ENCODE peak calls at places on chromosome 21, in five cellular contexts. S is testis, Z is RWPE1, F is fibroblast of lung, O is tibial nerve. U is an unnamed sample.

GRCh38 chr21:43297989-43298388 is 128.9 kb downstream of the SIK1 start:
- DNase-seq in Z (no peak), F (no peak), O (no peak), S (no peak), U (no peak)

GRCh38 chr21:37041706-37042271 is 31.1 kb downstream of the PIGP start:
- DNase-seq in O (no peak), S (no peak), Z (no peak), F (no peak), U (no peak)

GRCh38 chr21:43634618-43635017 is 24.7 kb downstream of the HSF2BP start:
- DNase-seq in S (no peak), F (no peak), Z (no peak), O (no peak), U (no peak)

GRCh38 chr21:43861716-43862115 is 3.3 kb upstream of the AGPAT3 start:
- DNase-seq in S (no peak), F (no peak), O (no peak), Z (no peak), U (no peak)

GRCh38 chr21:16082038-16082816 is 352.4 kb downstream of the USP25 start:
- DNase-seq in O (no peak), F (peak), Z (no peak), S (no peak), U (no peak)

GRCh38 chr21:33801424-33802405 is 113.9 kb downstream of the ATP5PO start:
- DNase-seq in Z (peak), F (peak), O (no peak), S (no peak), U (peak)

GRCh38 chr21:31952828-31953227 is 80.0 kb downstream of the HUNK start:
- DNase-seq in F (no peak), O (no peak), Z (no peak), S (no peak), U (no peak)

GRCh38 chr21:19322360-19322759 is 918.8 kb upstream of the TMPRSS15 start:
- DNase-seq in O (no peak), Z (no peak), S (no peak), F (peak), U (no peak)

GRCh38 chr21:27674037-27674436 is 707.1 kb upstream of the ADAMTS5 start:
- DNase-seq in Z (no peak), F (peak), O (no peak), S (no peak), U (no peak)

GRCh38 chr21:27700974-27701614 is 734.2 kb upstream of the ADAMTS5 start:
- DNase-seq in F (peak), Z (peak), O (peak), S (peak), U (peak)

GRCh38 chr21:18887922-18888602 is 484.5 kb upstream of the TMPRSS15 start:
- DNase-seq in O (no peak), Z (no peak), F (no peak), S (no peak), U (no peak)

GRCh38 chr21:25313891-25314646 is 293.2 kb downstream of the MRPL39 start:
- DNase-seq in S (no peak), O (no peak), Z (peak), F (peak), U (no peak)

GRCh38 chr21:25573409-25574206 is 33.7 kb downstream of the MRPL39 start:
- DNase-seq in O (no peak), S (no peak), Z (peak), F (peak), U (peak)

GRCh38 chr21:33403786-33404571 is 766 bp downstream of the IFNGR2 start:
- DNase-seq in O (peak), S (peak), Z (peak), F (peak), U (no peak)

DNA sequence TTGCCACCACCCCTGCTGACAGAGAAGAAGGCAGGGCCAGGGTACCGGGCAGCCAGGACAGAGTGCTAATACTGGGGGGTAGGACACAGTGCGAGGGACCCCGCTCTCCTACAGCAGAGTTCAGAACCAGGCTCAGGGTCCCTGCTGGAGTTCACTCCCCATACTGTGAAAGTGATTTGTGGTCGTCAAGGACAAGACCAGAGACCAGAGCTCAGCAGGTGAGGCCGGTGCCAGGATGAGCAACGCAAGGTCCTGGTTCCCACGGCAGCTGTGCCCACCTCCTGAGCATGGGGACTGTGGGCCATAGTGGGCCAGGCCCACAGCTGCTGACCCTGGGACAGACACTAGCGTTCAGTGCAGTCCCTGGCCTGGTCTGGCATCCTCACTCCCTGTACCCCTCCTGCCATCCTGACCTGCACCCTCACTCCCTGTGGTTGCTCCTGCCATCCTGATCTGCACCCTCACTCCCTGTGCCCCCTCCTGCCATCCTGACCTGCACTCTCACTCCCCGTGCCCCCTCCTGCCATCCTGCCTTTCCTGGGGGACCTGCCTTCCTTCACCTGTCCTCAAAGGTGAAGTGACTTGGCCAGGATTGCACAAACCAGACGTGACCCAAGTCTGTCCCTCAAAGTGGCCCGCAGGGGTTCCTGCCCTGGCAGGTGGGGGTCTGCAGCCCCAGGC is 13.8 kb upstream of the PTTG1IP start:
- DNase-seq in F (no peak), S (no peak), O (no peak), Z (no peak), U (no peak)
- H3K27ac ChIP-seq in F (no peak), S (no peak), O (no peak), Z (no peak), U (no peak)

GRCh38 chr21:44986471-44987291 is 46.9 kb downstream of the SLX9 start:
- DNase-seq in O (no peak), Z (no peak), S (no peak), F (no peak), U (no peak)

GRCh38 chr21:44987301-44987885 is 47.6 kb downstream of the SLX9 start:
- DNase-seq in S (no peak), F (no peak), O (no peak), Z (no peak), U (no peak)

GRCh38 chr21:44988607-44989537 is 49.0 kb downstream of the SLX9 start:
- DNase-seq in F (no peak), S (no peak), O (no peak), Z (no peak), U (no peak)

GRCh38 chr21:44989538-44989888 is 49.7 kb downstream of the SLX9 start:
- DNase-seq in S (no peak), Z (no peak), F (peak), O (no peak), U (no peak)

GRCh38 chr21:44987886-44988606 is 48.2 kb downstream of the SLX9 start:
- DNase-seq in O (no peak), Z (no peak), S (no peak), F (no peak), U (no peak)
- H3K27ac ChIP-seq in O (no peak), Z (no peak), S (no peak), F (no peak), U (no peak)

DNA sequence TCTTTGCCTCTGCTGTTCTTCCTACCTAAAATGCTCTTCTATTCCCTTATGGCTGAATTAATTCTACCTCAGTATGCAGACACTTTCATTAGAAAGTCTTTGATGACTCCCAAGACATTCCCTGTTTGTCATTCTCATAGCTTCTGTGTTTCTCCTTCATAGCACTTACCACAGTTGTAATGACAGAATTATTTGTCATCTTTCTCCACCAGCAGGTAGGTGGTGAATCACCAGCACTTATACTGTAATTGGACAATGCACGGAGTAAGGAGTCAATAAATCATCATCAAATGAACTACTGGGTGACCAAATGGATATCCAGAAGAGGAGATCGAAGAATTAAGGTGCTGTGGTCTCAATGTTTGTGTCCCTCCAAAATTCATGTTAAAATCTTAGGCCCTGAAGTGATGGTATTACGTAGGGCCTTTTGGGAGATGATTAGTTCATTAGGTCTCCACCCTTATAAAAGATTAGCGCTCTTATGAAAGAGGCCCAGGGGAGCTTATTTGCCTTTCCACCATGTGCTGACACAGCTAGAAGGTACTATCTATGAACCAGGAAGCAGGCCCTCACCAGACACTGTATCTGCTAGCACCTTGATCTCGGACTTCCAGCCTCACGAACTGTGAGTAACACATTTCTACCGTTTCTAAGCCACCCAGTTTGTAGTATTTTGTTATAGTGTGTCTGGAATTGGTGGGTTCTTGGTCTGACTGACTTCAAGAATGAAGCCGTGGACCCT is 2.4 kb upstream of the CCT8 start:
- DNase-seq in Z (peak), O (no peak), S (no peak), F (no peak), U (peak)
- H3K27ac ChIP-seq in Z (peak), O (no peak), S (peak), F (no peak), U (peak)

GRCh38 chr21:14581902-14582457 is 35.9 kb upstream of the SAMSN1 start:
- DNase-seq in F (no peak), S (no peak), Z (no peak), O (no peak), U (no peak)

GRCh38 chr21:14585122-14585521 is 39.0 kb upstream of the SAMSN1 start:
- DNase-seq in F (no peak), Z (no peak), O (no peak), S (no peak), U (no peak)

GRCh38 chr21:14582934-14583628 is 37.0 kb upstream of the SAMSN1 start:
- DNase-seq in O (no peak), Z (no peak), S (no peak), F (no peak), U (no peak)

GRCh38 chr21:14583629-14584251 is 37.6 kb upstream of the SAMSN1 start:
- DNase-seq in F (no peak), O (no peak), S (no peak), Z (no peak), U (no peak)

GRCh38 chr21:14584357-14585095 is 38.4 kb upstream of the SAMSN1 start:
- DNase-seq in S (no peak), O (no peak), Z (no peak), F (no peak), U (no peak)
- H3K27ac ChIP-seq in S (no peak), O (no peak), Z (no peak), F (no peak), U (no peak)

GRCh38 chr21:35219291-35219690 is 170.2 kb upstream of the RUNX1 start:
- DNase-seq in F (no peak), O (no peak), Z (no peak), S (no peak), U (no peak)

GRCh38 chr21:35216966-35217365 is 167.9 kb upstream of the RUNX1 start:
- DNase-seq in F (no peak), S (no peak), O (no peak), Z (no peak), U (no peak)

GRCh38 chr21:35212393-35213127 is 163.5 kb upstream of the RUNX1 start:
- DNase-seq in Z (no peak), S (no peak), O (no peak), F (peak), U (no peak)

GRCh38 chr21:35217504-35218060 is 168.5 kb upstream of the RUNX1 start:
- DNase-seq in O (no peak), S (no peak), F (peak), Z (peak), U (peak)

GRCh38 chr21:35215870-35216269 is 166.8 kb upstream of the RUNX1 start:
- DNase-seq in Z (no peak), S (no peak), O (no peak), F (no peak), U (no peak)
- H3K27ac ChIP-seq in Z (no peak), S (no peak), O (no peak), F (no peak), U (no peak)

DNA sequence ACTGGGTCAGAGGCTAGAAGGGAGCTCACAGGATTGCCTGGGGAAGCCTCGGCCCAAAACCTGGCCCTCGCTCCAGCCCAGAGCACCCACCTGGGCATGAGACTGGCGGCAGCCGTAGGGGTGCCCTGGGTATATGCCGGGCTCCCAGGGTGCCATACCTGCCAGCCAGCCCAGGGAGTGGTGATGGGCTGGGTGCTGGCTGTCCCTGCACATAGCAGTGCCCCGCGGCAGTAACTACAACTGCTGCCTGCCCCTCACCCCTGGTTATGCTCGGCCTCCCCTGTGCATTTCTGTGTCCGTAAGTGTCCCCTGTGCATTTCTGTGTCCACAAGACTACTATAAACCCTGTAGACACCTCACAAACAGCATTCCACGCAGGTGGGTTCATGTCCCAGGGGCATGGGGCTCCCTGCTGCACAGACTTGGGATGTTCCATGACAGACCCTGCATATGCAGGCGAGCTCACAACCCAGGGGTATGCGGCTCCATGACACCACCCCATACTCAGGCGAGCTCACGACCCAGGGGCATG is 5.8 kb upstream of the SPATC1L start:
- DNase-seq in Z (no peak), S (peak), F (no peak), O (no peak), U (no peak)
- H3K27ac ChIP-seq in Z (peak), S (peak), F (no peak), O (no peak), U (no peak)

U was measured in epithelial cell of prostate.